ENCODE peak calls at places on chromosomes 2 and 18, in five cellular contexts. P is stimulated activated CD4-positive, alpha-beta T cell treated with anti-CD3 and anti-CD28 coated beads, Interleukin-2, amount 100 ng/mL, for 48 hours; H is activated T-cell treated with anti-CD3 and anti-CD28 coated beads for 1 hour; X is CD8-positive, alpha-beta T cell; D is caudate nucleus. Q is an unnamed sample.

GRCh38 chr2:179440642-179441251 is 176.1 kb upstream of the SESTD1 start:
- DNase-seq in P (no peak), H (no peak), D (no peak), X (no peak), Q (no peak)

GRCh38 chr18:58609536-58609993 is 19.3 kb downstream of the ALPK2 start:
- DNase-seq in X (no peak), H (no peak), P (no peak), D (no peak), Q (no peak)

GRCh38 chr2:162382283-162382682 is 38.4 kb downstream of the GCA start:
- DNase-seq in D (no peak), P (no peak), X (no peak), H (no peak), Q (no peak)

GRCh38 chr2:26347286-26347865 is 787 bp upstream of the ADGRF3 start:
- DNase-seq in X (no peak), H (no peak), D (no peak), P (no peak), Q (no peak)

GRCh38 chr2:80854831-80855230 is 550.3 kb upstream of the LRRTM1 start:
- DNase-seq in H (no peak), P (no peak), X (no peak), D (no peak), Q (no peak)

GRCh38 chr2:27855476-27855875 is 34.7 kb downstream of the RBKS start:
- DNase-seq in H (no peak), X (no peak), D (no peak), P (no peak), Q (no peak)

GRCh38 chr18:36808681-36809080 is 20.1 kb downstream of the TPGS2 start:
- DNase-seq in P (no peak), X (no peak), D (no peak), H (no peak), Q (no peak)

GRCh38 chr18:66729459-66730239 is 125.8 kb upstream of the CDH19 start:
- DNase-seq in X (no peak), D (no peak), P (no peak), H (no peak), Q (no peak)

GRCh38 chr2:66428986-66429612 is 5.8 kb upstream of the MEIS1 start:
- DNase-seq in P (no peak), X (no peak), H (no peak), D (no peak), Q (no peak)

GRCh38 chr2:222568866-222569265 is 87.0 kb downstream of the FARSB start:
- DNase-seq in D (no peak), X (no peak), P (no peak), H (no peak), Q (no peak)

GRCh38 chr2:149329470-149330126 is 789 bp upstream of the LYPD6 start:
- DNase-seq in P (no peak), H (no peak), X (no peak), D (no peak), Q (no peak)

GRCh38 chr18:68763082-68763481 is 34.8 kb upstream of the CCDC102B start:
- DNase-seq in D (no peak), X (no peak), P (no peak), H (no peak), Q (no peak)

GRCh38 chr18:58497845-58498244 is 131.0 kb downstream of the ALPK2 start:
- DNase-seq in D (no peak), H (no peak), P (no peak), X (no peak), Q (no peak)

GRCh38 chr18:53509886-53510285 is 714.6 kb downstream of the MBD2 start:
- DNase-seq in X (no peak), D (no peak), H (no peak), P (no peak), Q (no peak)

GRCh38 chr2:29011650-29012060 is 30.6 kb downstream of the TOGARAM2 start:
- DNase-seq in X (peak), H (peak), P (peak), D (no peak), Q (peak)

GRCh38 chr18:13871701-13872100 is 43.6 kb downstream of the MC2R start:
- DNase-seq in P (no peak), X (no peak), H (no peak), D (no peak), Q (no peak)

GRCh38 chr2:1654696-1655374 is 89.5 kb downstream of the PXDN start:
- DNase-seq in H (no peak), D (no peak), P (no peak), X (no peak), Q (no peak)

GRCh38 chr2:144234115-144234772 is 285.7 kb downstream of the ZEB2 start:
- DNase-seq in D (no peak), H (no peak), P (no peak), X (no peak), Q (no peak)

GRCh38 chr2:11155326-11156059 is at the start of gene SLC66A3:
- DNase-seq in H (peak), D (no peak), X (no peak), P (no peak), Q (no peak)

GRCh38 chr2:85607268-85608215 is 4.3 kb downstream of the C2orf68 start:
- DNase-seq in D (no peak), H (no peak), X (no peak), P (no peak), Q (no peak)

GRCh38 chr18:2982452-2983172 is 30.3 kb downstream of the LPIN2 start:
- DNase-seq in H (no peak), X (no peak), P (no peak), D (no peak), Q (peak)

GRCh38 chr2:145649061-145649460 is 1129.1 kb upstream of the ZEB2 start:
- DNase-seq in H (no peak), X (no peak), P (no peak), D (no peak), Q (no peak)

GRCh38 chr18:48023334-48024008 is 93.0 kb upstream of the SMAD2 start:
- DNase-seq in X (no peak), D (peak), P (no peak), H (no peak), Q (no peak)

GRCh38 chr2:107235491-107236254 is 349.7 kb upstream of the ST6GAL2 start:
- DNase-seq in X (no peak), P (no peak), H (no peak), D (no peak), Q (no peak)

GRCh38 chr2:43950383-43951008 is 45.3 kb downstream of the LRPPRC start:
- DNase-seq in X (peak), H (no peak), P (no peak), D (no peak), Q (peak)

GRCh38 chr18:9287037-9287436 is 47.5 kb upstream of the TWSG1 start:
- DNase-seq in D (no peak), X (no peak), H (no peak), P (no peak), Q (no peak)

GRCh38 chr2:54709341-54709809 is 14.1 kb upstream of the EML6 start:
- DNase-seq in P (no peak), H (no peak), D (no peak), X (no peak), Q (no peak)

GRCh38 chr2:15946983-15947382 is 6.6 kb downstream of the MYCN start:
- DNase-seq in P (no peak), X (no peak), H (no peak), D (no peak), Q (no peak)

GRCh38 chr2:108895188-108895587 is 93.8 kb downstream of the EDAR start:
- DNase-seq in P (no peak), D (no peak), H (no peak), X (no peak), Q (no peak)

Q was measured in immature natural killer cell.